ENCODE peak calls at places on chromosomes 12 and 14, in eight cellular contexts. T, P, A, G, F, O, X and J are unnamed samples.

GRCh38 chr12:56134897-56135296 is 6.8 kb downstream of the ESYT1 start:
- DNase-seq in F (no peak), X (no peak), G (no peak), T (no peak), O (no peak), P (no peak), A (no peak), J (no peak)

GRCh38 chr12:80551897-80552296 is 107.9 kb downstream of the PTPRQ start:
- DNase-seq in F (peak; percentile 97), P (peak; percentile 81), O (peak; percentile 95), G (no peak), T (peak; percentile 98), X (no peak), A (no peak), J (peak; percentile 96)

GRCh38 chr14:21868442-21869046 is 194.9 kb upstream of the OR4E1 start:
- DNase-seq in F (peak; percentile 16), A (peak; percentile 65), G (peak; percentile 67), P (peak; percentile 48), X (peak; percentile 22), O (peak; percentile 8), T (peak; percentile 50), J (peak; percentile 87)

GRCh38 chr14:105313381-105314286 is 914 bp upstream of the PACS2 start:
- DNase-seq in O (peak; percentile 40), G (no peak), F (peak; percentile 42), P (no peak), T (no peak), A (peak; percentile 35), X (peak; percentile 48), J (no peak)

GRCh38 chr12:94832780-94833760 is 170.4 kb downstream of the NDUFA12 start:
- DNase-seq in F (peak; percentile 70), P (no peak), O (no peak), T (peak; percentile 73), X (no peak), A (no peak), G (no peak), J (no peak)

GRCh38 chr14:62696261-62696968 is 348.8 kb downstream of the KCNH5 start:
- DNase-seq in O (no peak), P (no peak), X (no peak), G (no peak), F (no peak), A (no peak), T (no peak), J (no peak)

GRCh38 chr12:100069795-100070194 is 72.9 kb downstream of the BLTP3B start:
- DNase-seq in F (no peak), T (no peak), X (no peak), A (no peak), O (no peak), G (no peak), P (no peak), J (no peak)

GRCh38 chr12:76915381-76916169 is 36.8 kb upstream of the CSRP2 start:
- DNase-seq in O (peak; percentile 68), F (peak; percentile 57), G (no peak), P (no peak), T (no peak), A (no peak), X (no peak), J (no peak)

GRCh38 chr14:70057519-70058136 is 131.1 kb downstream of the SLC8A3 start:
- DNase-seq in F (no peak), X (no peak), O (no peak), G (no peak), T (no peak), P (no peak), A (no peak), J (no peak)

GRCh38 chr12:7162691-7163114 is 26.8 kb upstream of the PEX5 start:
- DNase-seq in X (no peak), P (peak; percentile 76), G (peak; percentile 16), O (no peak), T (no peak), F (peak; percentile 11), A (peak; percentile 32), J (peak; percentile 55)

GRCh38 chr12:115129727-115130126 is 445.8 kb upstream of the TBX3 start:
- DNase-seq in O (no peak), X (no peak), P (no peak), T (no peak), F (no peak), A (no peak), G (no peak), J (peak; percentile 13)

GRCh38 chr14:94570440-94570839 is 9.2 kb downstream of the SERPINA4 start:
- DNase-seq in F (no peak), O (no peak), X (no peak), G (no peak), T (no peak), A (no peak), P (no peak), J (no peak)

GRCh38 chr14:55448146-55448614 is 7.8 kb upstream of the TBPL2 start:
- DNase-seq in X (no peak), O (peak; percentile 91), F (peak; percentile 95), T (peak; percentile 94), A (peak; percentile 60), P (peak; percentile 100), G (no peak), J (peak; percentile 99)

GRCh38 chr12:58741226-58741625 is 179.1 kb downstream of the LRIG3 start:
- DNase-seq in P (no peak), A (no peak), T (no peak), X (no peak), F (no peak), O (no peak), G (no peak), J (no peak)

GRCh38 chr12:42588308-42588836 is 1.2 kb downstream of the PRICKLE1 start:
- DNase-seq in O (no peak), A (no peak), T (no peak), X (no peak), F (peak; percentile 48), P (no peak), G (no peak), J (no peak)

GRCh38 chr12:50057896-50058670 is 687 bp downstream of the ASIC1 start:
- DNase-seq in P (no peak), O (no peak), A (no peak), T (no peak), X (no peak), G (no peak), F (no peak), J (no peak)

GRCh38 chr12:127425474-127425873 is 841.5 kb upstream of the TMEM132C start:
- DNase-seq in X (no peak), T (no peak), G (no peak), O (no peak), A (no peak), P (no peak), F (no peak), J (no peak)
- H3K4me3 ChIP-seq in X (no peak overlapping the region), T (no peak overlapping the region), G (no peak overlapping the region), O (no peak overlapping the region), A (no peak overlapping the region), P (no peak overlapping the region), F (no peak overlapping the region), J (no peak overlapping the region)

GRCh38 chr14:40292664-40293063 is 860.4 kb upstream of the FBXO33 start:
- DNase-seq in G (no peak), P (no peak), F (no peak), X (no peak), T (no peak), O (no peak), A (no peak), J (no peak)
- H3K4me3 ChIP-seq in G (no peak overlapping the region), P (no peak overlapping the region), F (no peak overlapping the region), X (no peak overlapping the region), T (no peak overlapping the region), O (no peak overlapping the region), A (no peak overlapping the region), J (no peak overlapping the region)

GRCh38 chr12:10612954-10613333 is 465 bp downstream of the MAGOHB start:
- DNase-seq in X (no peak), T (no peak), P (no peak), G (no peak), A (no peak), F (no peak), O (no peak), J (peak; percentile 8)

GRCh38 chr12:10614056-10614370 is 604 bp upstream of the MAGOHB start:
- DNase-seq in F (no peak), T (no peak), X (no peak), O (no peak), G (no peak), P (no peak), A (no peak), J (peak; percentile 47)

GRCh38 chr12:10613334-10614055 is at the start of gene MAGOHB:
- DNase-seq in P (peak; percentile 90), F (peak; percentile 97), O (peak; percentile 96), G (peak; percentile 96), A (peak; percentile 98), X (peak; percentile 93), T (peak; percentile 97), J (peak; percentile 86)

GRCh38 chr12:10610188-10610587 is 3.2 kb downstream of the MAGOHB start:
- DNase-seq in T (no peak), A (no peak), X (no peak), O (no peak), F (no peak), G (no peak), P (no peak), J (no peak)

GRCh38 chr12:10612110-10612509 is 1.3 kb downstream of the MAGOHB start:
- DNase-seq in F (no peak), A (no peak), X (no peak), O (no peak), G (no peak), P (no peak), T (no peak), J (no peak)
- H3K4me3 ChIP-seq in F (peak overlapping the region; percentile 96), A (no peak overlapping the region), X (peak overlapping the region; percentile 76), O (peak overlapping the region; percentile 88), G (no peak overlapping the region), P (peak overlapping the region; percentile 71), T (peak overlapping the region; percentile 98), J (no peak overlapping the region)

GRCh38 chr12:108803428-108804105 is 53.8 kb downstream of the SSH1 start:
- DNase-seq in A (peak; percentile 82), O (peak; percentile 93), F (peak; percentile 97), P (peak; percentile 69), G (peak; percentile 69), T (peak; percentile 95), X (peak; percentile 91), J (peak; percentile 71)

GRCh38 chr12:108799528-108800243 is 57.7 kb downstream of the SSH1 start:
- DNase-seq in F (no peak), T (no peak), O (no peak), X (no peak), P (no peak), A (no peak), G (no peak), J (no peak)

GRCh38 chr12:108802666-108803036 is 54.7 kb downstream of the SSH1 start:
- DNase-seq in G (no peak), F (peak; percentile 42), X (no peak), O (no peak), A (no peak), T (peak; percentile 50), P (no peak), J (no peak)

GRCh38 chr12:108800591-108800990 is 56.8 kb downstream of the SSH1 start:
- DNase-seq in A (no peak), O (no peak), T (peak; percentile 63), X (no peak), P (no peak), F (no peak), G (no peak), J (no peak)

GRCh38 chr12:108801736-108802665 is 55.4 kb downstream of the SSH1 start:
- DNase-seq in X (peak; percentile 80), A (peak; percentile 27), G (no peak), T (peak; percentile 88), P (no peak), F (peak; percentile 80), O (peak; percentile 88), J (no peak)
- H3K4me3 ChIP-seq in X (peak overlapping the region; percentile 15), A (no peak overlapping the region), G (no peak overlapping the region), T (no peak overlapping the region), P (no peak overlapping the region), F (peak overlapping the region; percentile 46), O (peak overlapping the region; percentile 46), J (no peak overlapping the region)